ENCODE peak calls at places on chromosomes 5 and 9, in seven cellular contexts. E, Q, J, G, W, A and H are unnamed samples.

GRCh38 chr5:89816038-89816437 is 593.5 kb downstream of the CETN3 start:
- DNase-seq in E (no peak), Q (no peak), J (no peak), G (no peak), W (no peak), A (no peak), H (no peak)

GRCh38 chr9:122200960-122201635 is 27.7 kb downstream of the LHX6 start:
- DNase-seq in E (no peak), Q (no peak), J (no peak), G (no peak), W (no peak), A (no peak), H (no peak)

GRCh38 chr5:109558952-109559351 is 130.8 kb upstream of the MAN2A1 start:
- DNase-seq in E (no peak), Q (no peak), J (no peak), G (no peak), W (no peak), A (no peak), H (no peak)

GRCh38 chr9:79129865-79130480 is 441.8 kb upstream of the TLE4 start:
- DNase-seq in E (peak; percentile 48), Q (peak; percentile 42), J (peak; percentile 7), G (peak; percentile 2), W (no peak), A (peak; percentile 13), H (peak; percentile 30)

GRCh38 chr9:16873131-16873787 is 2.8 kb upstream of the BNC2 start:
- DNase-seq in E (no peak), Q (no peak), J (no peak), G (no peak), W (no peak), A (no peak), H (no peak)

GRCh38 chr5:23820764-23821471 is 313.5 kb downstream of the PRDM9 start:
- DNase-seq in E (peak; percentile 66), Q (peak; percentile 1), J (no peak), G (no peak), W (no peak), A (no peak), H (no peak)

GRCh38 chr5:81269751-81270686 is 31.4 kb upstream of the ZCCHC9 start:
- DNase-seq in E (peak; percentile 66), Q (no peak), J (no peak), G (no peak), W (no peak), A (no peak), H (no peak)

GRCh38 chr5:54719384-54720306 is 202.1 kb downstream of the SNX18 start:
- DNase-seq in E (peak; percentile 58), Q (no peak), J (no peak), G (no peak), W (no peak), A (no peak), H (no peak)

GRCh38 chr9:118570076-118570475 is 799.2 kb downstream of the BRINP1 start:
- DNase-seq in E (no peak), Q (no peak), J (no peak), G (no peak), W (no peak), A (no peak), H (no peak)

GRCh38 chr5:2797981-2798380 is 46.5 kb upstream of the IRX2 start:
- DNase-seq in E (no peak), Q (no peak), J (no peak), G (no peak), W (no peak), A (no peak), H (no peak)

GRCh38 chr9:133994359-133995011 is 2.4 kb upstream of the VAV2 start:
- DNase-seq in E (peak; percentile 86), Q (peak; percentile 92), J (peak; percentile 46), G (no peak), W (no peak), A (peak; percentile 83), H (peak; percentile 49)

GRCh38 chr9:26856413-26857032 is 36.1 kb downstream of the CAAP1 start:
- DNase-seq in E (peak; percentile 89), Q (peak; percentile 30), J (peak; percentile 56), G (peak; percentile 30), W (peak; percentile 45), A (peak; percentile 19), H (peak; percentile 51)

GRCh38 chr9:95005276-95006141 is 279.0 kb downstream of the AOPEP start:
- DNase-seq in E (peak; percentile 39), Q (no peak), J (no peak), G (no peak), W (no peak), A (no peak), H (no peak)

GRCh38 chr9:13367784-13368183 is 88.3 kb upstream of the MPDZ start:
- DNase-seq in E (no peak), Q (no peak), J (no peak), G (no peak), W (no peak), A (no peak), H (no peak)

GRCh38 chr5:91541696-91542095 is 158.6 kb upstream of the ARRDC3 start:
- DNase-seq in E (no peak), Q (no peak), J (peak; percentile 1), G (no peak), W (no peak), A (no peak), H (no peak)

GRCh38 chr5:73284196-73284795 is 111.3 kb downstream of the TMEM174 start:
- DNase-seq in E (no peak), Q (no peak), J (no peak), G (no peak), W (no peak), A (no peak), H (no peak)

GRCh38 chr5:116440329-116440895 is 134.2 kb downstream of the SEMA6A start:
- DNase-seq in E (no peak), Q (no peak), J (no peak), G (no peak), W (no peak), A (no peak), H (no peak)

GRCh38 chr9:120715331-120715924 is 1.2 kb upstream of the MEGF9 start:
- DNase-seq in E (peak; percentile 78), Q (peak; percentile 53), J (no peak), G (no peak), W (no peak), A (no peak), H (no peak)
- TF ChIP-seq POLR2AphosphoS5 in E (no peak), Q (no peak), J (no peak), G (no peak), W (no peak), A (no peak), H (no peak)

GRCh38 chr9:123220127-123220526 is 48.3 kb downstream of the STRBP start:
- DNase-seq in E (no peak), Q (no peak), J (no peak), G (no peak), W (no peak), A (no peak), H (no peak)

GRCh38 chr9:123225995-123226394 is 42.4 kb downstream of the STRBP start:
- DNase-seq in E (no peak), Q (no peak), J (no peak), G (no peak), W (no peak), A (no peak), H (no peak)

DNA sequence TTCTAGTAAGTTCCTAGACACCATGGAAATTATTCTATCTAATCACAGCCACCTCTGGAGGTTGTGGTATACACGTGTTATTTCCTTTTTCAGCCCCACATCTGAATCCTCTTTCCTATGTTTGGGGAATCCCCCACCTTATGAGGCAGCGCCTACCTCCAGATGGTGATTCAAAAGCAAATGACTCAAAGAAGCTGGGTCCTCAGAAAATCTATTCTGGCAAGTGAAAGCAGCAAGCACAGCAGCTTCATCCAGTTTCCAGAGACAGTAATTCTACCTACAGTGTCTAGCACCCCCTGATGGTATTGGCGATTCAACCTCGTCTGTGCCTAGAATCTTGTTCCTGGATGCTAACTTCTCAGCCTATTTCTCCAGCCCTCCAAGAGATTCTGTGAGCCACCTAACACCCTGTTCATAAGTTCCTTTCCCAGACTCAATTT is 43.0 kb downstream of the STRBP start:
- DNase-seq in E (peak; percentile 90), Q (peak; percentile 20), J (peak; percentile 6), G (peak; percentile 35), W (peak; percentile 81), A (no peak), H (peak; percentile 10)
- TF ChIP-seq REST in E (no peak), Q (no peak), J (no peak), G (no peak), W (no peak), A (no peak), H (no peak)

GRCh38 chr9:100473271-100474081 is 527 bp downstream of the TMEFF1 start:
- DNase-seq in E (peak; percentile 57), Q (peak; percentile 81), J (no peak), G (no peak), W (no peak), A (peak; percentile 57), H (peak; percentile 4)
- H3K27ac ChIP-seq in E (no peak overlapping the region), Q (no peak overlapping the region), J (peak overlapping the region; percentile 20), G (no peak overlapping the region), W (no peak overlapping the region), A (no peak overlapping the region), H (no peak overlapping the region)

GRCh38 chr9:137762414-137763061 is 115.0 kb upstream of the CACNA1B start:
- DNase-seq in E (no peak), Q (no peak), J (no peak), G (no peak), W (peak; percentile 89), A (no peak), H (no peak)
- TF ChIP-seq POLR2AphosphoS5 in E (no peak), Q (no peak), J (no peak), G (no peak), W (no peak), A (no peak), H (no peak)

DNA sequence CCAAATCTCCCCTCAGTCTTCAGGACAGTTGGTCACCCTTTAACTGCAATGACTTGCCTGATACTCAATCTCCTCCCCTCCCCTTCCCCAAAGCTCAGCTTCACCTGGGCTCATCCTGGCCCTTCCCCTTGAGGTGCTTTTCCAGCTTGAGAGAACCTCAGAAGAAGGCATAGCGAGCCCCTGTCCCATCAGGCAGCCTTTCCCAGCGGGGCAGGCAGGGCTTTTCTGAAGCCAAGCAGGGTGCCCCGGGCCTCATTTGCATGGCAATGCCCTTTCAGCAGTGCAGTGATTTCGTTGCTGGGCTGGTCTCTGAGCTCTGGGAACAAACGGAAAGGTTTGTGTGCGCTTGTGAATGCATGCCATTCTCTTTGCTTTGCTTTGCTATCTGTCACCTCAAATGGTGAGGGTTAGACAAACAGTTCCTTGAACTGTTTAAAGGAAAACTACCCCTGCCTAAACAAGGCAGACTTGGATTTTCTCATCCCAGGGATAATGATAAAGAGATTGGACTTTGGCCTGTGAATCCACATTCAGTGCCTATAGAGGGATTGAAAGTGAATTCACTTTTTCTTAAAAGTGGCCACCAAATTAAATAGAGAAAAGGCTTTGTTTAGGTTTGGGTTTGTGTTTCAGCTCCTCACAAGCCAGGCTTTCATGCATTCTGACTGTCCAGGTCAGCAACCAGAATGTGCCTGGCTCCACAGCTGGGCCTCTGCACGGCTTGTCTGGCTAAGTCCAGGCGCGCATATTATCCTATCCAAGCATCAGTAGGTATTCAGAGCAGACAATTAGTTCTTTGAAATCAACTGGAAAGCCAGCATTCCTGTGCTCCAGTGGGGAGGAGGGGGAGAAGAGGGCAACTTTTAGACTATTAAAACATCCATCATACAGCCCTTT is 165.3 kb downstream of the ZNF608 start:
- DNase-seq in E (peak; percentile 95), Q (peak; percentile 34), J (no peak), G (no peak), W (no peak), A (no peak), H (no peak)
- TF ChIP-seq REST in E (no peak), Q (no peak), J (no peak), G (no peak), W (no peak), A (no peak), H (no peak)